ENCODE peak calls at places on chromosomes 3 and 15, in six cellular contexts. One of them, this sample, is unnamed.

GRCh38 chr3:126654571-126655393 is at the start of gene TXNRD3:
- DNase-seq in choroid plexus epithelial cell: peak
- DNase-seq in hepatocyte: peak
- DNase-seq in colonic mucosa: peak
- DNase-seq in astrocyte: peak
- DNase-seq in cardiac fibroblast: peak
- DNase-seq in this sample: peak

GRCh38 chr15:41978534-41978933 is 6.2 kb upstream of the EHD4 start:
- DNase-seq in choroid plexus epithelial cell: no peak
- DNase-seq in hepatocyte: no peak
- DNase-seq in colonic mucosa: no peak
- DNase-seq in astrocyte: no peak
- DNase-seq in cardiac fibroblast: no peak
- DNase-seq in this sample: no peak

GRCh38 chr3:148943531-148944200 is 47.7 kb upstream of the GYG1 start:
- DNase-seq in choroid plexus epithelial cell: peak
- DNase-seq in hepatocyte: peak
- DNase-seq in colonic mucosa: peak
- DNase-seq in astrocyte: peak
- DNase-seq in cardiac fibroblast: peak
- DNase-seq in this sample: peak

GRCh38 chr15:48393650-48394049 is 62.4 kb downstream of the DUT start:
- DNase-seq in choroid plexus epithelial cell: peak
- DNase-seq in hepatocyte: no peak
- DNase-seq in colonic mucosa: peak
- DNase-seq in astrocyte: peak
- DNase-seq in cardiac fibroblast: peak
- DNase-seq in this sample: no peak

GRCh38 chr3:126129408-126129891 is 45.5 kb upstream of the SLC41A3 start:
- DNase-seq in choroid plexus epithelial cell: peak
- DNase-seq in hepatocyte: no peak
- DNase-seq in colonic mucosa: peak
- DNase-seq in astrocyte: no peak
- DNase-seq in cardiac fibroblast: peak
- DNase-seq in this sample: no peak

GRCh38 chr15:96583671-96584070 is 253.2 kb downstream of the NR2F2 start:
- DNase-seq in choroid plexus epithelial cell: no peak
- DNase-seq in hepatocyte: no peak
- DNase-seq in colonic mucosa: no peak
- DNase-seq in astrocyte: no peak
- DNase-seq in cardiac fibroblast: peak
- DNase-seq in this sample: peak

GRCh38 chr3:42663581-42664442 is 10.3 kb downstream of the ZBTB47 start:
- DNase-seq in choroid plexus epithelial cell: no peak
- DNase-seq in hepatocyte: no peak
- DNase-seq in colonic mucosa: no peak
- DNase-seq in astrocyte: no peak
- DNase-seq in cardiac fibroblast: no peak
- DNase-seq in this sample: no peak

GRCh38 chr3:54873059-54873695 is 54.7 kb downstream of the LRTM1 start:
- DNase-seq in choroid plexus epithelial cell: peak
- DNase-seq in hepatocyte: no peak
- DNase-seq in colonic mucosa: no peak
- DNase-seq in astrocyte: no peak
- DNase-seq in cardiac fibroblast: peak
- DNase-seq in this sample: peak

GRCh38 chr3:189324538-189325138 is 152.9 kb downstream of the TPRG1 start:
- DNase-seq in choroid plexus epithelial cell: peak
- DNase-seq in hepatocyte: peak
- DNase-seq in colonic mucosa: peak
- DNase-seq in astrocyte: peak
- DNase-seq in cardiac fibroblast: peak
- DNase-seq in this sample: peak

GRCh38 chr15:81157939-81158223 is 23.8 kb downstream of the CFAP161 start:
- DNase-seq in choroid plexus epithelial cell: no peak
- DNase-seq in hepatocyte: no peak
- DNase-seq in colonic mucosa: no peak
- DNase-seq in astrocyte: no peak
- DNase-seq in cardiac fibroblast: no peak
- DNase-seq in this sample: peak

GRCh38 chr3:100010087-100010417 is 104.2 kb downstream of the FILIP1L start:
- DNase-seq in choroid plexus epithelial cell: no peak
- DNase-seq in hepatocyte: no peak
- DNase-seq in colonic mucosa: no peak
- DNase-seq in astrocyte: no peak
- DNase-seq in cardiac fibroblast: no peak
- DNase-seq in this sample: no peak

GRCh38 chr15:63752075-63752684 is 81.6 kb downstream of the HERC1 start:
- DNase-seq in choroid plexus epithelial cell: peak
- DNase-seq in hepatocyte: peak
- DNase-seq in colonic mucosa: peak
- DNase-seq in astrocyte: peak
- DNase-seq in cardiac fibroblast: peak
- DNase-seq in this sample: peak

GRCh38 chr15:100022426-100022825 is 289.2 kb upstream of the LYSMD4 start:
- DNase-seq in choroid plexus epithelial cell: no peak
- DNase-seq in hepatocyte: no peak
- DNase-seq in colonic mucosa: no peak
- DNase-seq in astrocyte: no peak
- DNase-seq in cardiac fibroblast: no peak
- DNase-seq in this sample: no peak

GRCh38 chr15:100019601-100020000 is 286.4 kb upstream of the LYSMD4 start:
- DNase-seq in choroid plexus epithelial cell: no peak
- DNase-seq in hepatocyte: no peak
- DNase-seq in colonic mucosa: no peak
- DNase-seq in astrocyte: no peak
- DNase-seq in cardiac fibroblast: no peak
- DNase-seq in this sample: no peak

GRCh38 chr15:100020614-100021013 is 287.4 kb upstream of the LYSMD4 start:
- DNase-seq in choroid plexus epithelial cell: no peak
- DNase-seq in hepatocyte: no peak
- DNase-seq in colonic mucosa: no peak
- DNase-seq in astrocyte: no peak
- DNase-seq in cardiac fibroblast: no peak
- DNase-seq in this sample: no peak

GRCh38 chr15:100020181-100020580 is 286.9 kb upstream of the LYSMD4 start:
- DNase-seq in choroid plexus epithelial cell: no peak
- DNase-seq in hepatocyte: peak
- DNase-seq in colonic mucosa: no peak
- DNase-seq in astrocyte: no peak
- DNase-seq in cardiac fibroblast: no peak
- DNase-seq in this sample: peak

DNA sequence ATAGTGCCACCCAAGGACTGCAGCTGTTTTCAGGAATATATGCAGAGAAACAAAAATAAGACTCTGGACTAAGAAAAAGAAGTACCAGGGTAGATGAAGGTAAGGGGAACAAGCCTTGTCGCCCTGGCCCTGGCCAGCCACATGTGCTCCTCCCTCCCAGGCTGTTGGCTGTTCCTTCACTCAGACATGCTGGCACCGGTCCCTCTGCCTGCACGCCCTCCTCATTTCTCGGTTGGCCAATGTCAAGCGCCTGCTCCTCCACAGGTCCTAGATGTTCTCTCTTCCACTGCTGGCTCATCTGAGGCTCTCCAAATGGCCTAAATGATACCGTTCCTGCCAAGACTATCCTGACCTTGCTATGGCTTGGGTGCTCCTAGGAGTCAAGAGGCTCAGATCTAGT is 288.4 kb upstream of the LYSMD4 start:
- DNase-seq in choroid plexus epithelial cell: no peak
- DNase-seq in hepatocyte: no peak
- DNase-seq in colonic mucosa: no peak
- DNase-seq in astrocyte: no peak
- DNase-seq in cardiac fibroblast: no peak
- DNase-seq in this sample: no peak
- TF ChIP-seq CTCF in choroid plexus epithelial cell: no peak
- TF ChIP-seq CTCF in hepatocyte: no peak
- TF ChIP-seq CTCF in colonic mucosa: no peak
- TF ChIP-seq CTCF in astrocyte: no peak
- TF ChIP-seq CTCF in cardiac fibroblast: no peak
- TF ChIP-seq CTCF in this sample: no peak

GRCh38 chr3:129045675-129046036 is 14.9 kb upstream of the GP9 start:
- DNase-seq in choroid plexus epithelial cell: no peak
- DNase-seq in hepatocyte: no peak
- DNase-seq in colonic mucosa: no peak
- DNase-seq in astrocyte: no peak
- DNase-seq in cardiac fibroblast: no peak
- DNase-seq in this sample: peak
- H3K4me3 ChIP-seq in choroid plexus epithelial cell: no peak
- H3K4me3 ChIP-seq in hepatocyte: no peak
- H3K4me3 ChIP-seq in colonic mucosa: peak
- H3K4me3 ChIP-seq in astrocyte: no peak
- H3K4me3 ChIP-seq in cardiac fibroblast: no peak
- H3K4me3 ChIP-seq in this sample: no peak

DNA sequence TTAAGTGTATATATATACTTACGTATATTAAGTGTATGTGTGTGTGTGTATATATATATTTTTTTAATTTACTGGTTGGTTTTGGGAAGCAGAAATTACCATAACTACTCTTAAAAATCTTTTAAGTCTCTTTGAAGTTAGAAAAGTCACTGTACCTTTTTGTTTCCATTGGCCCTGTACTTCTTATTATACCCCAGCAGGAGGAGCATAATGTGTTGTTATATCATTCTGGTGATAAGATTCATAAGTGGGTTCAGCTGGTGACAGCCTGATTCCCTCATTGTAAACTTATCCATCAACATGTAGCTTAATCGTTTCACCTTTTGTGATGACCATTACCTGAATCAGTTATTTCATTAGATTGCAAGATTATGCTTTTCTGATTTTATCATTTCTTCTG is 30.8 kb downstream of the MLH1 start:
- DNase-seq in choroid plexus epithelial cell: peak
- DNase-seq in hepatocyte: no peak
- DNase-seq in colonic mucosa: no peak
- DNase-seq in astrocyte: peak
- DNase-seq in cardiac fibroblast: peak
- DNase-seq in this sample: no peak
- TF ChIP-seq CTCF in choroid plexus epithelial cell: peak
- TF ChIP-seq CTCF in hepatocyte: no peak
- TF ChIP-seq CTCF in colonic mucosa: peak
- TF ChIP-seq CTCF in astrocyte: peak
- TF ChIP-seq CTCF in cardiac fibroblast: peak
- TF ChIP-seq CTCF in this sample: no peak

GRCh38 chr3:112115161-112115739 is 17.8 kb downstream of the GCSAM start:
- DNase-seq in choroid plexus epithelial cell: no peak
- DNase-seq in hepatocyte: no peak
- DNase-seq in colonic mucosa: no peak
- DNase-seq in astrocyte: no peak
- DNase-seq in cardiac fibroblast: peak
- DNase-seq in this sample: no peak

GRCh38 chr3:112117415-112117814 is 15.6 kb downstream of the GCSAM start:
- DNase-seq in choroid plexus epithelial cell: no peak
- DNase-seq in hepatocyte: no peak
- DNase-seq in colonic mucosa: no peak
- DNase-seq in astrocyte: no peak
- DNase-seq in cardiac fibroblast: no peak
- DNase-seq in this sample: no peak

GRCh38 chr3:112116777-112117186 is 16.3 kb downstream of the GCSAM start:
- DNase-seq in choroid plexus epithelial cell: peak
- DNase-seq in hepatocyte: no peak
- DNase-seq in colonic mucosa: no peak
- DNase-seq in astrocyte: no peak
- DNase-seq in cardiac fibroblast: no peak
- DNase-seq in this sample: no peak

GRCh38 chr3:112115806-112116383 is 17.2 kb downstream of the GCSAM start:
- DNase-seq in choroid plexus epithelial cell: no peak
- DNase-seq in hepatocyte: no peak
- DNase-seq in colonic mucosa: no peak
- DNase-seq in astrocyte: no peak
- DNase-seq in cardiac fibroblast: no peak
- DNase-seq in this sample: no peak

DNA sequence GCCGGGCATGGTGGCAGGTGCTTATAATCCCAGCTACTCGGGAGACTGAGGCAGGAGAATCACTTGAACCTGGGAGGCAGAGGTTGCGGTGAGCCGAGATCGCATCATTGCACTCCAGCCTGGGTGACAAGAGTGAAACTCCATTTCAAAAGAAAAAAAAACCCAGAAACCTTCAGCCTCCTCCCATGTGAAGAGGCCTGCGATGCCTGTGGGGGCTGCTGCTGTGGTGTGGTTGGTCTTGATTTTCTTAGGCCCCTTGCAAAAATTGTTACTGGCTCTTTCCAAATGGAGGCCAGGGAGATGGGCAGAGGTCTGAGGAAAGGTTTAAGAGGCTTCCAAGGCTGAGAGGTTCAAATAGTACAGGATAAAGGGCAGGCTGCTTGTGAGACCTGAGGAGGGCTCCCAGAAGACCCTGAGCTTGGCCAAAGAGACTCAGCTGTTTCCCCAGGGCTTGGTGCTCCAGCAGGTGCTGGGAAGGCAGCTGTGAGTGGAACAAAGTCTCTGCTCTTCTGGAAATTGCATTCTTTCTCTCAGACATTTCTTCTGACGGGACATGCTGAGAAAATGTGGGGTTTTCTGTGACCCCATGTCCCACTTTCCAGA is 18.4 kb downstream of the GCSAM start:
- DNase-seq in choroid plexus epithelial cell: no peak
- DNase-seq in hepatocyte: no peak
- DNase-seq in colonic mucosa: no peak
- DNase-seq in astrocyte: no peak
- DNase-seq in cardiac fibroblast: no peak
- DNase-seq in this sample: no peak
- H3K4me3 ChIP-seq in choroid plexus epithelial cell: no peak
- H3K4me3 ChIP-seq in hepatocyte: no peak
- H3K4me3 ChIP-seq in colonic mucosa: no peak
- H3K4me3 ChIP-seq in astrocyte: no peak
- H3K4me3 ChIP-seq in cardiac fibroblast: no peak
- H3K4me3 ChIP-seq in this sample: no peak

GRCh38 chr3:15953841-15954240 is 156.1 kb upstream of the ANKRD28 start:
- DNase-seq in choroid plexus epithelial cell: no peak
- DNase-seq in hepatocyte: no peak
- DNase-seq in colonic mucosa: no peak
- DNase-seq in astrocyte: no peak
- DNase-seq in cardiac fibroblast: peak
- DNase-seq in this sample: peak
- TF ChIP-seq CTCF in choroid plexus epithelial cell: peak
- TF ChIP-seq CTCF in hepatocyte: no peak
- TF ChIP-seq CTCF in colonic mucosa: no peak
- TF ChIP-seq CTCF in astrocyte: no peak
- TF ChIP-seq CTCF in cardiac fibroblast: no peak
- TF ChIP-seq CTCF in this sample: no peak

DNA sequence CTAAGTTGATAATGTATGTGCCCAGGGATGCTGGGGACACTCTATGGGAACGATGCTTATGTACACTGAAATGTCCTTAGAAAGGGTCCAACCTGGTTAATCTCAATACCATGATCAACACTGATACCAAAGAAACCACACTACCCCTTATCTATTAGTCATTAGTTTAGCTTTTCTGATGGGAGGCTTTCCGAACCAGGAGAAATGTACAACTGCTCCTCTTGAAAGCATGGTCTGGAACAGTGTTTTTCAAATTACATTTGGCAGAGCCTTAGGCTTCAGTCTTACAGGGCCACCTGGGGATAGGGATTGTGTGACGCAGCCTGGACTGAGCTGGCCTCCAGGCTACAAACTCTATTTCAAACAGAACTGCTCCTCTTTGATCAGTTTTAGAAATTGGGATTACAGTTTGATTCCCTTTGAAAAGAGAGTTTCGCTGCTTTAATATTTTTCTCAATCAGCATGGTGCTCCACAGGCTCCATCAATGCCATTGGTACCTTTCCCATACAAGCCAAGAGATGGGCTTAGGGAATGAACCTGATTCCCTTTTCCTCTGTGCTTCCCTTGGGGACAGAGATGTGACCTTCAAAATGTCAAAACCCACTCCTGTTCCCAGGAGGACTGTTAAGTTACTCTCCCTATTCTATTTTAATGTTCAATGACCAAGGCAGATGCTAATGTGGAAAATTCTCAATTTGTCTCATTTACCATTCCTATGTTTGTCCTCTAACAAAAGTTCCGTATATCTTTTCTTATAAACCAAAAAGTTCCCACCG is 296.0 kb upstream of the ADAMTS9 start:
- DNase-seq in choroid plexus epithelial cell: no peak
- DNase-seq in hepatocyte: no peak
- DNase-seq in colonic mucosa: no peak
- DNase-seq in astrocyte: no peak
- DNase-seq in cardiac fibroblast: no peak
- DNase-seq in this sample: no peak
- H3K4me3 ChIP-seq in choroid plexus epithelial cell: no peak
- H3K4me3 ChIP-seq in hepatocyte: no peak
- H3K4me3 ChIP-seq in colonic mucosa: no peak
- H3K4me3 ChIP-seq in astrocyte: no peak
- H3K4me3 ChIP-seq in cardiac fibroblast: no peak
- H3K4me3 ChIP-seq in this sample: no peak